ENCODE peak calls at places on chromosomes 13 and 19, in eight cellular contexts. One of them, this sample, is unnamed.

GRCh38 chr13:110251227-110251791 is 55.6 kb downstream of the COL4A1 start:
- ATAC-seq in upper lobe of left lung: no peak
- ATAC-seq in activated CD8-positive, alpha-beta T cell treated with anti-CD3 and anti-CD28 coated beads, Interleukin-2, amount 10 ng/mL, durations not matched to agents 7 days and 5 days: no peak
- ATAC-seq in A549: no peak
- ATAC-seq in CD4-positive, CD25-positive, alpha-beta regulatory T cell: no peak
- ATAC-seq in natural killer cell: no peak
- ATAC-seq in SK-N-SH treated with all-trans-retinoic acid at 6 μM for 48 hours: no peak
- ATAC-seq in psoas muscle: no peak
- ATAC-seq in this sample: no peak

GRCh38 chr13:51524312-51524711 is 60.0 kb upstream of the WDFY2 start:
- ATAC-seq in activated CD8-positive, alpha-beta T cell treated with anti-CD3 and anti-CD28 coated beads, Interleukin-2, amount 10 ng/mL, durations not matched to agents 7 days and 5 days: no peak
- ATAC-seq in upper lobe of left lung: no peak
- ATAC-seq in CD4-positive, CD25-positive, alpha-beta regulatory T cell: no peak
- ATAC-seq in natural killer cell: no peak
- ATAC-seq in SK-N-SH treated with all-trans-retinoic acid at 6 μM for 48 hours: peak
- ATAC-seq in A549: peak
- ATAC-seq in psoas muscle: no peak
- ATAC-seq in this sample: no peak

GRCh38 chr19:14786421-14786851 is 8.1 kb upstream of the ADGRE2 start:
- ATAC-seq in SK-N-SH treated with all-trans-retinoic acid at 6 μM for 48 hours: peak
- ATAC-seq in A549: peak
- ATAC-seq in psoas muscle: no peak
- ATAC-seq in natural killer cell: peak
- ATAC-seq in activated CD8-positive, alpha-beta T cell treated with anti-CD3 and anti-CD28 coated beads, Interleukin-2, amount 10 ng/mL, durations not matched to agents 7 days and 5 days: no peak
- ATAC-seq in upper lobe of left lung: no peak
- ATAC-seq in CD4-positive, CD25-positive, alpha-beta regulatory T cell: no peak
- ATAC-seq in this sample: no peak

GRCh38 chr13:113203507-113204377 is 4.7 kb downstream of the PCID2 start:
- ATAC-seq in natural killer cell: no peak
- ATAC-seq in psoas muscle: no peak
- ATAC-seq in A549: no peak
- ATAC-seq in CD4-positive, CD25-positive, alpha-beta regulatory T cell: no peak
- ATAC-seq in upper lobe of left lung: no peak
- ATAC-seq in SK-N-SH treated with all-trans-retinoic acid at 6 μM for 48 hours: no peak
- ATAC-seq in activated CD8-positive, alpha-beta T cell treated with anti-CD3 and anti-CD28 coated beads, Interleukin-2, amount 10 ng/mL, durations not matched to agents 7 days and 5 days: no peak
- ATAC-seq in this sample: no peak

GRCh38 chr13:104993708-104994107 is 1541.8 kb downstream of the EFNB2 start:
- ATAC-seq in SK-N-SH treated with all-trans-retinoic acid at 6 μM for 48 hours: no peak
- ATAC-seq in upper lobe of left lung: no peak
- ATAC-seq in CD4-positive, CD25-positive, alpha-beta regulatory T cell: no peak
- ATAC-seq in A549: no peak
- ATAC-seq in activated CD8-positive, alpha-beta T cell treated with anti-CD3 and anti-CD28 coated beads, Interleukin-2, amount 10 ng/mL, durations not matched to agents 7 days and 5 days: no peak
- ATAC-seq in natural killer cell: no peak
- ATAC-seq in psoas muscle: no peak
- ATAC-seq in this sample: no peak

GRCh38 chr13:101449971-101450748 is 2.3 kb upstream of the ITGBL1 start:
- ATAC-seq in CD4-positive, CD25-positive, alpha-beta regulatory T cell: no peak
- ATAC-seq in upper lobe of left lung: peak
- ATAC-seq in psoas muscle: no peak
- ATAC-seq in A549: peak
- ATAC-seq in SK-N-SH treated with all-trans-retinoic acid at 6 μM for 48 hours: peak
- ATAC-seq in activated CD8-positive, alpha-beta T cell treated with anti-CD3 and anti-CD28 coated beads, Interleukin-2, amount 10 ng/mL, durations not matched to agents 7 days and 5 days: no peak
- ATAC-seq in natural killer cell: no peak
- ATAC-seq in this sample: no peak

GRCh38 chr13:28640861-28641599 is 17.9 kb upstream of the POMP start:
- ATAC-seq in CD4-positive, CD25-positive, alpha-beta regulatory T cell: no peak
- ATAC-seq in A549: no peak
- ATAC-seq in natural killer cell: no peak
- ATAC-seq in upper lobe of left lung: no peak
- ATAC-seq in activated CD8-positive, alpha-beta T cell treated with anti-CD3 and anti-CD28 coated beads, Interleukin-2, amount 10 ng/mL, durations not matched to agents 7 days and 5 days: no peak
- ATAC-seq in SK-N-SH treated with all-trans-retinoic acid at 6 μM for 48 hours: no peak
- ATAC-seq in psoas muscle: no peak
- ATAC-seq in this sample: no peak

GRCh38 chr19:8146877-8147575 is 2.4 kb downstream of the FBN3 start:
- ATAC-seq in psoas muscle: peak
- ATAC-seq in A549: no peak
- ATAC-seq in natural killer cell: no peak
- ATAC-seq in SK-N-SH treated with all-trans-retinoic acid at 6 μM for 48 hours: no peak
- ATAC-seq in upper lobe of left lung: no peak
- ATAC-seq in activated CD8-positive, alpha-beta T cell treated with anti-CD3 and anti-CD28 coated beads, Interleukin-2, amount 10 ng/mL, durations not matched to agents 7 days and 5 days: no peak
- ATAC-seq in CD4-positive, CD25-positive, alpha-beta regulatory T cell: no peak
- ATAC-seq in this sample: no peak

GRCh38 chr13:113102727-113103126 is 2.9 kb upstream of the F7 start:
- ATAC-seq in upper lobe of left lung: peak
- ATAC-seq in A549: no peak
- ATAC-seq in SK-N-SH treated with all-trans-retinoic acid at 6 μM for 48 hours: no peak
- ATAC-seq in psoas muscle: no peak
- ATAC-seq in natural killer cell: no peak
- ATAC-seq in CD4-positive, CD25-positive, alpha-beta regulatory T cell: no peak
- ATAC-seq in activated CD8-positive, alpha-beta T cell treated with anti-CD3 and anti-CD28 coated beads, Interleukin-2, amount 10 ng/mL, durations not matched to agents 7 days and 5 days: no peak
- ATAC-seq in this sample: no peak

GRCh38 chr13:77465595-77466195 is 69.8 kb upstream of the SCEL start:
- ATAC-seq in natural killer cell: no peak
- ATAC-seq in A549: no peak
- ATAC-seq in CD4-positive, CD25-positive, alpha-beta regulatory T cell: no peak
- ATAC-seq in upper lobe of left lung: no peak
- ATAC-seq in psoas muscle: no peak
- ATAC-seq in SK-N-SH treated with all-trans-retinoic acid at 6 μM for 48 hours: no peak
- ATAC-seq in activated CD8-positive, alpha-beta T cell treated with anti-CD3 and anti-CD28 coated beads, Interleukin-2, amount 10 ng/mL, durations not matched to agents 7 days and 5 days: no peak
- ATAC-seq in this sample: no peak

GRCh38 chr19:3670258-3670795 is 29.9 kb downstream of the PIP5K1C start:
- ATAC-seq in activated CD8-positive, alpha-beta T cell treated with anti-CD3 and anti-CD28 coated beads, Interleukin-2, amount 10 ng/mL, durations not matched to agents 7 days and 5 days: no peak
- ATAC-seq in natural killer cell: no peak
- ATAC-seq in SK-N-SH treated with all-trans-retinoic acid at 6 μM for 48 hours: no peak
- ATAC-seq in CD4-positive, CD25-positive, alpha-beta regulatory T cell: no peak
- ATAC-seq in A549: peak
- ATAC-seq in psoas muscle: peak
- ATAC-seq in upper lobe of left lung: peak
- ATAC-seq in this sample: no peak

GRCh38 chr19:16824658-16825311 is 4.4 kb upstream of the SIN3B start:
- ATAC-seq in activated CD8-positive, alpha-beta T cell treated with anti-CD3 and anti-CD28 coated beads, Interleukin-2, amount 10 ng/mL, durations not matched to agents 7 days and 5 days: no peak
- ATAC-seq in SK-N-SH treated with all-trans-retinoic acid at 6 μM for 48 hours: peak
- ATAC-seq in A549: peak
- ATAC-seq in natural killer cell: no peak
- ATAC-seq in upper lobe of left lung: peak
- ATAC-seq in psoas muscle: no peak
- ATAC-seq in CD4-positive, CD25-positive, alpha-beta regulatory T cell: no peak
- ATAC-seq in this sample: no peak

GRCh38 chr19:16571689-16572331 is 405 bp downstream of the SLC35E1 start:
- ATAC-seq in upper lobe of left lung: peak
- ATAC-seq in A549: no peak
- ATAC-seq in CD4-positive, CD25-positive, alpha-beta regulatory T cell: peak
- ATAC-seq in natural killer cell: peak
- ATAC-seq in activated CD8-positive, alpha-beta T cell treated with anti-CD3 and anti-CD28 coated beads, Interleukin-2, amount 10 ng/mL, durations not matched to agents 7 days and 5 days: peak
- ATAC-seq in SK-N-SH treated with all-trans-retinoic acid at 6 μM for 48 hours: no peak
- ATAC-seq in psoas muscle: peak
- ATAC-seq in this sample: peak

GRCh38 chr13:109767023-109767422 is 19.4 kb downstream of the IRS2 start:
- ATAC-seq in psoas muscle: peak
- ATAC-seq in A549: peak
- ATAC-seq in CD4-positive, CD25-positive, alpha-beta regulatory T cell: no peak
- ATAC-seq in activated CD8-positive, alpha-beta T cell treated with anti-CD3 and anti-CD28 coated beads, Interleukin-2, amount 10 ng/mL, durations not matched to agents 7 days and 5 days: no peak
- ATAC-seq in natural killer cell: no peak
- ATAC-seq in upper lobe of left lung: peak
- ATAC-seq in SK-N-SH treated with all-trans-retinoic acid at 6 μM for 48 hours: no peak
- ATAC-seq in this sample: no peak

GRCh38 chr19:3620145-3620816 is 6.3 kb downstream of the CACTIN start:
- ATAC-seq in natural killer cell: no peak
- ATAC-seq in A549: peak
- ATAC-seq in SK-N-SH treated with all-trans-retinoic acid at 6 μM for 48 hours: no peak
- ATAC-seq in psoas muscle: no peak
- ATAC-seq in activated CD8-positive, alpha-beta T cell treated with anti-CD3 and anti-CD28 coated beads, Interleukin-2, amount 10 ng/mL, durations not matched to agents 7 days and 5 days: no peak
- ATAC-seq in CD4-positive, CD25-positive, alpha-beta regulatory T cell: no peak
- ATAC-seq in upper lobe of left lung: no peak
- ATAC-seq in this sample: no peak

GRCh38 chr19:47608908-47609879 is at the start of gene BICRA:
- ATAC-seq in natural killer cell: peak
- ATAC-seq in CD4-positive, CD25-positive, alpha-beta regulatory T cell: peak
- ATAC-seq in activated CD8-positive, alpha-beta T cell treated with anti-CD3 and anti-CD28 coated beads, Interleukin-2, amount 10 ng/mL, durations not matched to agents 7 days and 5 days: peak
- ATAC-seq in upper lobe of left lung: peak
- ATAC-seq in psoas muscle: peak
- ATAC-seq in A549: peak
- ATAC-seq in SK-N-SH treated with all-trans-retinoic acid at 6 μM for 48 hours: peak
- ATAC-seq in this sample: peak

GRCh38 chr13:102555914-102556553 is 40.8 kb upstream of the TPP2 start:
- ATAC-seq in A549: peak
- ATAC-seq in natural killer cell: peak
- ATAC-seq in psoas muscle: no peak
- ATAC-seq in SK-N-SH treated with all-trans-retinoic acid at 6 μM for 48 hours: peak
- ATAC-seq in CD4-positive, CD25-positive, alpha-beta regulatory T cell: no peak
- ATAC-seq in activated CD8-positive, alpha-beta T cell treated with anti-CD3 and anti-CD28 coated beads, Interleukin-2, amount 10 ng/mL, durations not matched to agents 7 days and 5 days: peak
- ATAC-seq in upper lobe of left lung: peak
- ATAC-seq in this sample: no peak

GRCh38 chr13:50290186-50290585 is 274.9 kb downstream of the KCNRG start:
- ATAC-seq in natural killer cell: no peak
- ATAC-seq in CD4-positive, CD25-positive, alpha-beta regulatory T cell: no peak
- ATAC-seq in SK-N-SH treated with all-trans-retinoic acid at 6 μM for 48 hours: no peak
- ATAC-seq in psoas muscle: no peak
- ATAC-seq in A549: no peak
- ATAC-seq in activated CD8-positive, alpha-beta T cell treated with anti-CD3 and anti-CD28 coated beads, Interleukin-2, amount 10 ng/mL, durations not matched to agents 7 days and 5 days: no peak
- ATAC-seq in upper lobe of left lung: peak
- ATAC-seq in this sample: no peak

GRCh38 chr19:16373539-16373938 is 48.9 kb downstream of the KLF2 start:
- ATAC-seq in A549: no peak
- ATAC-seq in activated CD8-positive, alpha-beta T cell treated with anti-CD3 and anti-CD28 coated beads, Interleukin-2, amount 10 ng/mL, durations not matched to agents 7 days and 5 days: no peak
- ATAC-seq in upper lobe of left lung: peak
- ATAC-seq in psoas muscle: peak
- ATAC-seq in CD4-positive, CD25-positive, alpha-beta regulatory T cell: no peak
- ATAC-seq in SK-N-SH treated with all-trans-retinoic acid at 6 μM for 48 hours: no peak
- ATAC-seq in natural killer cell: no peak
- ATAC-seq in this sample: no peak

GRCh38 chr13:42548731-42549554 is 25.0 kb upstream of the TNFSF11 start:
- ATAC-seq in natural killer cell: peak
- ATAC-seq in activated CD8-positive, alpha-beta T cell treated with anti-CD3 and anti-CD28 coated beads, Interleukin-2, amount 10 ng/mL, durations not matched to agents 7 days and 5 days: no peak
- ATAC-seq in SK-N-SH treated with all-trans-retinoic acid at 6 μM for 48 hours: no peak
- ATAC-seq in A549: no peak
- ATAC-seq in psoas muscle: no peak
- ATAC-seq in CD4-positive, CD25-positive, alpha-beta regulatory T cell: peak
- ATAC-seq in upper lobe of left lung: peak
- ATAC-seq in this sample: peak

GRCh38 chr19:11335449-11336146 is 3.9 kb downstream of the RAB3D start:
- ATAC-seq in natural killer cell: no peak
- ATAC-seq in upper lobe of left lung: no peak
- ATAC-seq in A549: no peak
- ATAC-seq in psoas muscle: no peak
- ATAC-seq in CD4-positive, CD25-positive, alpha-beta regulatory T cell: no peak
- ATAC-seq in activated CD8-positive, alpha-beta T cell treated with anti-CD3 and anti-CD28 coated beads, Interleukin-2, amount 10 ng/mL, durations not matched to agents 7 days and 5 days: no peak
- ATAC-seq in SK-N-SH treated with all-trans-retinoic acid at 6 μM for 48 hours: no peak
- ATAC-seq in this sample: no peak

GRCh38 chr19:2775556-2776430 is 7.3 kb downstream of the SGTA start:
- ATAC-seq in psoas muscle: peak
- ATAC-seq in A549: no peak
- ATAC-seq in activated CD8-positive, alpha-beta T cell treated with anti-CD3 and anti-CD28 coated beads, Interleukin-2, amount 10 ng/mL, durations not matched to agents 7 days and 5 days: peak
- ATAC-seq in upper lobe of left lung: peak
- ATAC-seq in SK-N-SH treated with all-trans-retinoic acid at 6 μM for 48 hours: no peak
- ATAC-seq in CD4-positive, CD25-positive, alpha-beta regulatory T cell: peak
- ATAC-seq in natural killer cell: peak
- ATAC-seq in this sample: peak

This sample was measured in stimulated activated memory B cell treated with anti-CD40 and anti-IgM and Interleukin-4, amounts not matched to agents 10 μg/mL and 1 μg/mL and 100 μg/mL, for 72 hours.